ENCODE peak calls at places on chromosome 1, in seven cellular contexts. H is NCI-H1105; T is NCI-H345; Y is activated CD4-positive, CD25-positive, alpha-beta regulatory T cell; E is CD8-positive, alpha-beta memory T cell; S is amniotic epithelial cell; N is tibial artery. P is an unnamed sample.

GRCh38 chr1:64223329-64224151 is 20.1 kb downstream of the UBE2U start:
- DNase-seq in H (no peak), N (no peak), E (no peak), Y (no peak), S (peak), T (no peak), P (no peak)

GRCh38 chr1:19597463-19598309 is 46.4 kb upstream of the NBL1 start:
- DNase-seq in E (no peak), T (no peak), S (peak), N (no peak), Y (peak), H (peak), P (no peak)

GRCh38 chr1:155513300-155513926 is 49.2 kb downstream of the ASH1L start:
- DNase-seq in N (no peak), T (no peak), H (no peak), S (peak), E (no peak), Y (no peak), P (no peak)

GRCh38 chr1:88302843-88303486 is 381.1 kb upstream of the PKN2 start:
- DNase-seq in Y (no peak), N (no peak), H (peak), T (no peak), S (peak), E (no peak), P (no peak)

GRCh38 chr1:4723106-4723505 is 68.7 kb downstream of the AJAP1 start:
- DNase-seq in T (no peak), Y (no peak), S (no peak), N (no peak), E (no peak), H (no peak), P (no peak)

GRCh38 chr1:9626201-9626608 is 25.3 kb upstream of the PIK3CD start:
- DNase-seq in Y (no peak), S (no peak), H (no peak), T (no peak), N (no peak), E (no peak), P (no peak)

GRCh38 chr1:209703834-209704504 is 677 bp upstream of the HSD11B1 start:
- DNase-seq in N (no peak), T (no peak), E (no peak), H (no peak), Y (no peak), S (no peak), P (no peak)

GRCh38 chr1:221987860-221988520 is 246.1 kb upstream of the DUSP10 start:
- DNase-seq in T (peak), S (peak), Y (no peak), N (no peak), E (no peak), H (no peak), P (peak)

GRCh38 chr1:228315484-228315944 is 91.1 kb downstream of the TRIM11 start:
- DNase-seq in N (no peak), T (no peak), Y (no peak), E (peak), S (no peak), H (no peak), P (no peak)

GRCh38 chr1:149884433-149885363 is 14.7 kb upstream of the BOLA1 start:
- DNase-seq in E (no peak), H (peak), S (peak), N (no peak), Y (no peak), T (peak), P (peak)

GRCh38 chr1:36084502-36085115 is 715 bp downstream of the TEKT2 start:
- DNase-seq in E (no peak), S (no peak), N (no peak), T (no peak), Y (no peak), H (no peak), P (no peak)

GRCh38 chr1:179779645-179780272 is 36.7 kb downstream of the FAM163A start:
- DNase-seq in Y (no peak), H (no peak), N (no peak), E (no peak), S (peak), T (no peak), P (no peak)

GRCh38 chr1:92853299-92853698 is 21.5 kb downstream of the RPL5 start:
- DNase-seq in N (no peak), T (no peak), Y (no peak), S (no peak), H (no peak), E (no peak), P (no peak)

GRCh38 chr1:99599678-99600175 is 46.2 kb upstream of the PALMD start:
- DNase-seq in T (no peak), E (no peak), H (no peak), Y (no peak), S (peak), N (no peak), P (no peak)

GRCh38 chr1:5891736-5892135 is 100.5 kb downstream of the NPHP4 start:
- DNase-seq in T (no peak), N (no peak), H (no peak), Y (no peak), S (peak), E (no peak), P (no peak)

GRCh38 chr1:172654535-172654934 is 4.4 kb upstream of the FASLG start:
- DNase-seq in T (no peak), H (no peak), S (peak), N (no peak), E (no peak), Y (no peak), P (no peak)

P was measured in DMS 273 treated with DMSO at 0.1 percent for 48 hours.